ENCODE peak calls at places on chromosomes 7 and 10, in five cellular contexts. C is esophagus squamous epithelium, J is ovary, Q is Peyer's patch, R is body of pancreas. Z is an unnamed sample.

GRCh38 chr10:36711371-36711770 is 414.0 kb upstream of the ANKRD30A start:
- DNase-seq in C (no peak), J (no peak), Q (no peak), R (no peak), Z (no peak)

GRCh38 chr10:132856869-132857524 is 71.0 kb upstream of the NKX6-2 start:
- DNase-seq in C (no peak), J (peak), Q (peak), R (peak), Z (peak)

GRCh38 chr10:119278126-119278701 is 70.8 kb downstream of the GRK5 start:
- DNase-seq in C (no peak), J (no peak), Q (no peak), R (no peak), Z (no peak)

GRCh38 chr7:100372256-100372655 is 1.0 kb upstream of the PILRA start:
- DNase-seq in C (no peak), J (no peak), Q (no peak), R (no peak), Z (no peak)

GRCh38 chr10:77877461-77878344 is 48.9 kb downstream of the DLG5 start:
- DNase-seq in C (no peak), J (peak), Q (no peak), R (no peak), Z (no peak)

GRCh38 chr10:77530011-77530410 is 107.6 kb downstream of the KCNMA1 start:
- DNase-seq in C (no peak), J (no peak), Q (no peak), R (no peak), Z (no peak)

GRCh38 chr7:141144921-141145629 is 71.2 kb downstream of the TMEM178B start:
- DNase-seq in C (no peak), J (no peak), Q (no peak), R (no peak), Z (no peak)

GRCh38 chr10:119418401-119418800 is 124.1 kb downstream of the RGS10 start:
- DNase-seq in C (no peak), J (no peak), Q (no peak), R (no peak), Z (peak)

GRCh38 chr10:58531084-58531695 is 18.5 kb downstream of the BICC1 start:
- DNase-seq in C (no peak), J (no peak), Q (no peak), R (peak), Z (no peak)

GRCh38 chr10:69087600-69088470 is at the start of gene SRGN:
- DNase-seq in C (peak), J (no peak), Q (no peak), R (peak), Z (peak)

GRCh38 chr7:92735707-92736106 is 100.7 kb downstream of the CDK6 start:
- DNase-seq in C (no peak), J (no peak), Q (no peak), R (no peak), Z (no peak)

GRCh38 chr10:75538144-75538543 is 106.7 kb downstream of the LRMDA start:
- DNase-seq in C (no peak), J (no peak), Q (no peak), R (no peak), Z (no peak)

GRCh38 chr7:44279286-44279685 is 46.1 kb downstream of the CAMK2B start:
- DNase-seq in C (no peak), J (peak), Q (peak), R (peak), Z (peak)

GRCh38 chr10:12067336-12067735 is 1.4 kb upstream of the DHTKD1 start:
- DNase-seq in C (no peak), J (no peak), Q (no peak), R (no peak), Z (no peak)

GRCh38 chr10:4048245-4048864 is 263.3 kb upstream of the KLF6 start:
- DNase-seq in C (no peak), J (no peak), Q (no peak), R (no peak), Z (no peak)

GRCh38 chr10:45280113-45280512 is 35.3 kb downstream of the OR13A1 start:
- DNase-seq in C (no peak), J (no peak), Q (no peak), R (peak), Z (no peak)

GRCh38 chr7:158569858-158570239 is 17.8 kb downstream of the PTPRN2 start:
- DNase-seq in C (no peak), J (no peak), Q (no peak), R (no peak), Z (no peak)

GRCh38 chr7:99406557-99406956 is 1.8 kb downstream of the PDAP1 start:
- DNase-seq in C (no peak), J (no peak), Q (no peak), R (no peak), Z (no peak)

GRCh38 chr10:63157845-63158624 is 24.9 kb downstream of the NRBF2 start:
- DNase-seq in C (no peak), J (no peak), Q (no peak), R (no peak), Z (no peak)

DNA sequence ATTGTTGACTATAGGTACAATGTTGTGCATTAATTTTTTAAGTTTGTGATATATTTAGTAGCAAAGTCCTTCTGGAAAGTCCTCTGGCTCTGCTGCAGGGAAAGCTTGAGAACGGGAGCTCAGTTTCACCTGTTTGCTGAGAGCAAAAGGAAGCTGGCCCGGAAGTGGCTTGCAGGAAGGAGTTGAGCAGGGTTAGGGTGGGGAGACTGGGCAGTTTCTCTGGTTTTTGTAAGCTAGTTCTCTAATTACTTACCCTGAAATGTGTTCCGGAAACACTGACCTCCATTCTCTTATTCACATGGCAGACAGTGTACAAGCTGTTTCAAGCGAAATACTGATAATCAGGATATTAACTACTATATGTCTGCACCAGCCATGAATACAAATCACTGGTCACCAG is 22.3 kb downstream of the MAP3K8 start:
- DNase-seq in C (no peak), J (no peak), Q (no peak), R (no peak), Z (no peak)
- TF ChIP-seq POLR2A in C (no peak), J (no peak), Q (no peak), R (no peak), Z (no peak)

DNA sequence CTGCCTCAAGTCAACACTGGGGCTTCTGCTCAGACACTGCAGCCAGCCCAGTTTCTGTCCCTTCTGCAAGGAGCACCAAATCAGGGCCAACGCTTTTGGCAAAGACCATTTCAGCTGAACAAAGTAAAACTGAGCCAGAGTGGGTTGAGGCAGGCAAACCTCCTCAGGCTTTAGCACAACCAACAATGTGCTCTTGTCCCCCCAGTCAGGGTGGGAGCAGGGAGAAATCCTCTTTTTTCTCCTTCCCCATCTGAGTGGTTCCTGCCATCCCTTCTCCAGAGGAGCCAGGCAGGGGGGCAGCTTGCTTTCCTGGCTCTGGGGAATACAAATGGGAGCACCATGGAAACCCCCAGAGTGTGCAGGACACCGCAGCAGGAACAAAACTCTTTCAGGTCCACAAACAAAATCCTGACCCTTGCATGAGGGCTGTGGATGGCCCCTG is 14.3 kb downstream of the CAMK2G start:
- DNase-seq in C (no peak), J (no peak), Q (no peak), R (no peak), Z (no peak)
- H3K27ac ChIP-seq in C (no peak), J (no peak), Q (no peak), R (no peak), Z (no peak)

GRCh38 chr10:1048732-1049424 is at the start of gene IDI1:
- DNase-seq in C (peak), J (peak), Q (peak), R (peak), Z (peak)
- TF ChIP-seq POLR2A in C (peak), J (peak), Q (peak), R (peak), Z (peak)

GRCh38 chr7:112448891-112449290 is 1.4 kb upstream of the IFRD1 start:
- DNase-seq in C (no peak), J (no peak), Q (no peak), R (no peak), Z (no peak)
- H3K27ac ChIP-seq in C (peak), J (no peak), Q (peak), R (peak), Z (no peak)

GRCh38 chr7:939843-940242 is 14.6 kb downstream of the ADAP1 start:
- DNase-seq in C (no peak), J (peak), Q (no peak), R (no peak), Z (no peak)

GRCh38 chr7:938546-939185 is 15.8 kb downstream of the ADAP1 start:
- DNase-seq in C (no peak), J (no peak), Q (no peak), R (no peak), Z (no peak)

GRCh38 chr7:937851-938484 is 16.5 kb downstream of the ADAP1 start:
- DNase-seq in C (no peak), J (no peak), Q (no peak), R (no peak), Z (peak)

GRCh38 chr7:944744-945143 is 9.7 kb downstream of the ADAP1 start:
- DNase-seq in C (no peak), J (no peak), Q (no peak), R (no peak), Z (no peak)

DNA sequence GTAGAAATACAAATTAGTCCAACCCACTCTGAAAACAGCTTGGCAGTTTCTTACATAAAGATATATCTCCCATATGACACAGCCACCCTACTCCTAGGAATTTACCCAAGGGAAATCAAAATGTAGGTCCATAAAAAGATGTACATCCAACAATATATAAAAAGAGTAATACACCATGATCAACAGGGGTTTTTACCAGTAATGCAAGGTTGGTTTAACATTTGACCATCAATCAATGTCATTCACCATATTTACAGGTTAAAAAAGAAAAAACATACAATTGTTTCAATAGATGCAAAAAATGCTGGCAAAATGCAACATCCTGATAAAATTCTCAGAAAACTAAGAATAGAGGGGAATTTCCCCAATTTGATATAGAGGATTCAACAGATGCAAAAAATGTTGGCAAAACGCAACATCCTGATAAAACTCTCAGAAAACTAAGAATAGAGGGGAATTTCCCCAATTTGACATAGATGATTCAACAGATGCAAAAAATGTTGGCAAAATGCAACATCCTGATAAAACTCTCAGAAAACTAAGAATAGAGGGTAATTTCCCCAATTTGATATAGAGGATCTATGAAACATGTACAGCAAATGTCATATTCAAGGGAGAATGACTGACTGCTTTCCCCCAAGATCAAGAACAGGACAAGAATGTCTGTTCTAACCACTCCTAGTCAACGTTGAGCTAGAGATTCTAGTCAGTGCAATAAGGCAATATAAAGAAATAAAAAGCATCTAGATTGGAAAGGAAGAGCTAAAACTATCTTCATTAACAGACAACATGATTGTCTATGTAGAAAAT is 13.7 kb downstream of the ADAP1 start:
- DNase-seq in C (no peak), J (no peak), Q (no peak), R (no peak), Z (no peak)
- TF ChIP-seq POLR2A in C (no peak), J (no peak), Q (no peak), R (no peak), Z (no peak)

GRCh38 chr10:103416436-103417147 is 20.2 kb downstream of the PDCD11 start:
- DNase-seq in C (peak), J (peak), Q (no peak), R (peak), Z (peak)
- H3K27ac ChIP-seq in C (no peak), J (no peak), Q (no peak), R (no peak), Z (no peak)

GRCh38 chr7:111162692-111163091 is 71.8 kb downstream of the LRRN3 start:
- DNase-seq in C (no peak), J (no peak), Q (no peak), R (no peak), Z (no peak)
- TF ChIP-seq POLR2A in C (no peak), J (no peak), Q (no peak), R (no peak), Z (no peak)

GRCh38 chr10:98268694-98269386 is 846 bp upstream of the LOXL4 start:
- DNase-seq in C (no peak), J (no peak), Q (no peak), R (peak), Z (no peak)
- H3K27ac ChIP-seq in C (peak), J (no peak), Q (peak), R (peak), Z (peak)

DNA sequence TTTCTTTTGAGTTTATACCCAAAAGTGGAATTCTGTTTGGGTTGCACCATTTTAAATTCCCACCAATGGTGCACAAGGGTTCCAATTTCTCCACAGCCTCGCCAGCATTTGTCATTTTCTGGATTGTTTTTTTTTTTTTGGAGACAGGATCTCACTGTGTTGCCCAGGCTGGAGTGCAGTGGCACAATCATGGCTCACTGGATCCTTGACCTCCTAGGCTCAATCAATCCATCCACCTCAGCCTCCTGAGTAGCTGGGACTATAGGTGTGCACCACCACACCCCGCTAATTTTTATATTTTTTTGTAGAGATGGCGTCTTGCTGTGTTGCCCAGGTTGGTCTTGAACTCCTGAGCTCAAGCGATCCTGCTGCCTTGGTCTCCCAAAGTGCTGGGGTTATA is 46.6 kb downstream of the CUX1 start:
- DNase-seq in C (no peak), J (no peak), Q (no peak), R (no peak), Z (no peak)
- TF ChIP-seq POLR2A in C (no peak), J (no peak), Q (no peak), R (no peak), Z (no peak)